ENCODE peak calls at places on chromosomes 3 and 15, in seven cellular contexts. O is putamen; L is GM23338; U is stimulated activated CD4-positive, alpha-beta T cell treated with anti-CD3 and anti-CD28 coated beads, TNF-alpha, amount 100 ng/mL, for 4 hours; W is AG09309; D is Ammon's horn; J is M059J. S is an unnamed sample.

GRCh38 chr3:11530153-11530721 is 113.5 kb downstream of the VGLL4 start:
- DNase-seq in D (peak; percentile 75), L (no peak), W (peak; percentile 97), U (no peak), O (no peak), J (peak; percentile 91), S (no peak)

GRCh38 chr15:86942285-86942684 is 862.6 kb downstream of the AGBL1 start:
- DNase-seq in W (no peak), D (no peak), L (no peak), J (no peak), O (no peak), U (no peak), S (no peak)

GRCh38 chr3:73863546-73864079 is 238.9 kb upstream of the PDZRN3 start:
- DNase-seq in O (no peak), D (no peak), U (no peak), J (no peak), L (no peak), W (no peak), S (no peak)

GRCh38 chr3:72848703-72849081 is 447 bp upstream of the SHQ1 start:
- DNase-seq in U (no peak), W (no peak), L (no peak), J (peak; percentile 46), D (no peak), O (no peak), S (peak; percentile 17)

GRCh38 chr3:118466795-118467330 is 567.8 kb downstream of the IGSF11 start:
- DNase-seq in U (no peak), W (no peak), L (no peak), J (no peak), D (no peak), O (no peak), S (no peak)

GRCh38 chr3:11568503-11569155 is 75.1 kb downstream of the VGLL4 start:
- DNase-seq in U (no peak), W (peak; percentile 79), J (peak; percentile 95), L (no peak), O (peak; percentile 70), D (peak; percentile 68), S (no peak)

GRCh38 chr3:111484666-111485065 is 57.3 kb upstream of the CD96 start:
- DNase-seq in L (no peak), U (no peak), O (no peak), J (no peak), D (no peak), W (peak; percentile 72), S (no peak)

GRCh38 chr15:45674646-45675045 is 39.8 kb downstream of the SQOR start:
- DNase-seq in W (no peak), J (no peak), D (no peak), L (no peak), U (no peak), O (no peak), S (no peak)

GRCh38 chr3:12979151-12979946 is 93.9 kb downstream of the IQSEC1 start:
- DNase-seq in U (no peak), D (no peak), J (no peak), W (no peak), O (no peak), L (no peak), S (no peak)

GRCh38 chr3:141360888-141361598 is 7.3 kb upstream of the ZBTB38 start:
- DNase-seq in L (peak; percentile 78), O (peak; percentile 64), J (peak; percentile 98), W (peak; percentile 71), U (no peak), D (peak; percentile 80), S (no peak)

GRCh38 chr15:30922469-30923311 is 19.0 kb downstream of the FAN1 start:
- DNase-seq in L (peak; percentile 96), W (no peak), U (no peak), D (peak; percentile 95), O (peak; percentile 94), J (peak; percentile 47), S (no peak)

GRCh38 chr3:182792901-182793662 is at the start of gene ATP11B:
- DNase-seq in O (peak; percentile 81), U (peak; percentile 68), W (no peak), J (peak; percentile 66), L (peak; percentile 72), D (peak; percentile 85), S (peak; percentile 84)

GRCh38 chr15:42800731-42801474 is 64.0 kb upstream of the CDAN1 start:
- DNase-seq in J (no peak), U (no peak), L (peak; percentile 65), O (no peak), W (no peak), D (no peak), S (no peak)

GRCh38 chr15:29969587-29970401 is 113.0 kb upstream of the GOLGA8J start:
- DNase-seq in J (no peak), O (peak; percentile 77), U (no peak), W (no peak), L (no peak), D (peak; percentile 72), S (no peak)

GRCh38 chr3:171190668-171191067 is 164.1 kb upstream of the SLC2A2 start:
- DNase-seq in L (no peak), D (no peak), W (no peak), U (no peak), O (no peak), J (peak; percentile 89), S (no peak)

GRCh38 chr3:52314495-52314894 is 1.6 kb upstream of the DNAH1 start:
- DNase-seq in W (no peak), L (no peak), D (no peak), U (no peak), J (no peak), O (no peak), S (no peak)

GRCh38 chr15:100175406-100176114 is 166.2 kb downstream of the ADAMTS17 start:
- DNase-seq in W (no peak), L (no peak), U (no peak), D (no peak), J (no peak), O (no peak), S (no peak)

GRCh38 chr3:49868951-49869454 is 703 bp downstream of the CAMKV start:
- DNase-seq in W (no peak), L (peak; percentile 80), O (peak; percentile 39), D (peak; percentile 27), U (no peak), J (no peak), S (no peak)

GRCh38 chr3:4898454-4899313 is 80.6 kb upstream of the BHLHE40 start:
- DNase-seq in L (no peak), O (no peak), W (no peak), U (no peak), D (no peak), J (peak; percentile 75), S (no peak)

GRCh38 chr3:188706176-188706575 is 465.6 kb upstream of the TPRG1 start:
- DNase-seq in J (peak; percentile 51), L (no peak), O (no peak), D (no peak), U (no peak), W (no peak), S (no peak)

GRCh38 chr3:191331443-191331842 is 1.1 kb upstream of the UTS2B start:
- DNase-seq in U (no peak), D (no peak), O (no peak), J (peak; percentile 74), W (no peak), L (no peak), S (no peak)

GRCh38 chr15:85142324-85142723 is 160.7 kb downstream of the PDE8A start:
- DNase-seq in L (no peak), O (no peak), W (peak; percentile 5), D (no peak), J (peak; percentile 90), U (no peak), S (no peak)

GRCh38 chr15:81312790-81313543 is 11.0 kb downstream of the STARD5 start:
- DNase-seq in L (no peak), J (peak; percentile 98), D (no peak), O (no peak), U (no peak), W (peak; percentile 89), S (no peak)

GRCh38 chr15:78107471-78107870 is 15.1 kb downstream of the SH2D7 start:
- DNase-seq in J (no peak), U (no peak), L (no peak), W (no peak), O (no peak), D (no peak), S (no peak)

GRCh38 chr15:91882858-91883586 is 29.5 kb downstream of the SLCO3A1 start:
- DNase-seq in L (no peak), U (no peak), O (peak; percentile 58), D (peak; percentile 77), W (no peak), J (peak; percentile 64), S (no peak)

GRCh38 chr3:158830391-158830790 is 28.5 kb downstream of the MFSD1 start:
- DNase-seq in U (no peak), D (no peak), J (peak; percentile 67), O (no peak), W (no peak), L (no peak), S (no peak)

GRCh38 chr15:91578511-91578910 is 275.0 kb upstream of the SLCO3A1 start:
- DNase-seq in L (no peak), O (no peak), U (no peak), W (no peak), J (no peak), D (no peak), S (no peak)

GRCh38 chr3:14261229-14261628 is 82.6 kb downstream of the LSM3 start:
- DNase-seq in L (peak; percentile 86), U (peak; percentile 52), O (peak; percentile 79), W (peak; percentile 35), D (peak; percentile 91), J (peak; percentile 61), S (peak; percentile 55)

GRCh38 chr15:77858677-77859490 is 218.6 kb downstream of the TBC1D2B start:
- DNase-seq in D (no peak), W (no peak), O (no peak), U (no peak), L (no peak), J (no peak), S (no peak)

GRCh38 chr3:86986666-86987420 is 4.1 kb downstream of the VGLL3 start:
- DNase-seq in L (no peak), W (no peak), U (no peak), D (no peak), O (no peak), J (peak; percentile 56), S (no peak)

GRCh38 chr3:159128628-159129027 is 326.8 kb downstream of the MFSD1 start:
- DNase-seq in W (peak; percentile 42), J (peak; percentile 76), L (no peak), D (no peak), O (no peak), U (no peak), S (no peak)